ENCODE peak calls at places on chromosomes 13 and 19, in ten cellular contexts. B is natural killer cell; P is psoas muscle; A is A549; W is GM04504; M is naive thymus-derived CD8-positive, alpha-beta T cell; C is RWPE1; I is mucosa of descending colon; F is HuH-7.5; Y is brain microvascular endothelial cell. X is an unnamed sample.

GRCh38 chr19:46644720-46645119 is 8.7 kb upstream of the GNG8 start:
- DNase-seq in P (no peak), I (no peak), C (no peak), W (no peak), M (no peak), F (no peak), Y (no peak), B (no peak), A (no peak), X (no peak)

GRCh38 chr13:28100149-28101121 is at the start of gene FLT3:
- DNase-seq in F (peak; percentile 20), B (no peak), P (no peak), I (peak; percentile 60), W (peak; percentile 2), C (peak; percentile 41), M (peak; percentile 12), A (peak; percentile 17), Y (peak; percentile 9), X (no peak)

GRCh38 chr19:14941189-14941588 is at the start of gene OR7C2:
- DNase-seq in B (no peak), Y (no peak), P (no peak), A (no peak), F (no peak), C (no peak), I (no peak), W (no peak), M (no peak), X (no peak)

GRCh38 chr19:7792286-7792685 is 29.2 kb downstream of the CLEC4M start:
- DNase-seq in P (no peak), F (no peak), A (no peak), I (no peak), B (no peak), M (no peak), Y (peak; percentile 5), C (no peak), W (no peak), X (no peak)

GRCh38 chr19:51116736-51117135 is 8.0 kb upstream of the SIGLEC9 start:
- DNase-seq in A (no peak), P (no peak), C (no peak), F (no peak), Y (no peak), B (no peak), M (no peak), I (peak; percentile 42), W (no peak), X (no peak)

GRCh38 chr19:33440241-33440640 is 66.7 kb downstream of the CEBPG start:
- DNase-seq in P (no peak), C (no peak), Y (no peak), I (peak; percentile 17), W (no peak), F (no peak), A (no peak), B (no peak), M (no peak), X (no peak)

GRCh38 chr13:58955546-58956385 is 1208.0 kb downstream of the DIAPH3 start:
- DNase-seq in Y (no peak), A (no peak), M (no peak), P (no peak), W (no peak), B (no peak), I (no peak), C (no peak), F (no peak), X (no peak)

GRCh38 chr19:40365613-40366401 is 17.3 kb downstream of the PLD3 start:
- DNase-seq in C (peak; percentile 96), Y (peak; percentile 60), B (peak; percentile 40), F (no peak), I (no peak), M (peak; percentile 42), A (peak; percentile 70), P (peak; percentile 61), W (no peak), X (no peak)

GRCh38 chr13:101817898-101818297 is 365.4 kb downstream of the ITGBL1 start:
- DNase-seq in Y (no peak), B (no peak), F (no peak), M (no peak), P (no peak), I (no peak), C (no peak), W (no peak), A (no peak), X (no peak)

GRCh38 chr13:102571075-102571474 is 25.7 kb upstream of the TPP2 start:
- DNase-seq in I (no peak), A (no peak), F (no peak), P (no peak), M (no peak), B (no peak), C (no peak), Y (no peak), W (no peak), X (no peak)

GRCh38 chr13:111909971-111910671 is 156.8 kb upstream of the SOX1 start:
- DNase-seq in F (no peak), A (no peak), P (no peak), I (no peak), C (no peak), M (no peak), B (no peak), Y (no peak), W (no peak), X (no peak)

GRCh38 chr19:35882074-35882832 is 13.9 kb downstream of the APLP1 start:
- DNase-seq in I (no peak), C (peak; percentile 65), A (peak; percentile 87), F (peak; percentile 66), W (peak; percentile 79), M (peak; percentile 53), P (no peak), B (no peak), Y (peak; percentile 76), X (peak; percentile 80)

GRCh38 chr13:57353831-57354230 is 186.8 kb downstream of the PRR20E start:
- DNase-seq in Y (no peak), A (no peak), P (no peak), C (no peak), M (no peak), F (no peak), B (no peak), W (no peak), I (no peak), X (no peak)

GRCh38 chr19:5999693-6000092 is 21.8 kb upstream of the RANBP3 start:
- DNase-seq in C (no peak), W (no peak), B (no peak), M (no peak), A (no peak), F (no peak), I (no peak), P (no peak), Y (no peak), X (no peak)

GRCh38 chr13:59088716-59089115 is 1075.0 kb downstream of the DIAPH3 start:
- DNase-seq in M (no peak), A (no peak), Y (peak; percentile 81), I (no peak), F (no peak), B (no peak), P (no peak), C (no peak), W (no peak), X (no peak)

GRCh38 chr13:70666883-70667282 is 558.6 kb upstream of the KLHL1 start:
- DNase-seq in Y (no peak), C (no peak), M (no peak), F (no peak), I (no peak), P (no peak), B (no peak), W (no peak), A (no peak), X (no peak)

GRCh38 chr19:34972163-34972705 is 8.2 kb upstream of the ZNF792 start:
- DNase-seq in I (no peak), M (no peak), W (no peak), A (no peak), P (no peak), B (no peak), Y (no peak), F (no peak), C (no peak), X (no peak)

GRCh38 chr13:46530084-46530935 is 22.7 kb upstream of the LRCH1 start:
- DNase-seq in M (no peak), B (no peak), W (peak; percentile 18), C (no peak), I (no peak), A (peak; percentile 27), F (no peak), P (no peak), Y (no peak), X (no peak)

GRCh38 chr19:3573162-3573857 is 566 bp downstream of the HMG20B start:
- DNase-seq in B (no peak), Y (no peak), P (peak; percentile 28), A (no peak), C (no peak), F (peak; percentile 23), W (no peak), I (peak; percentile 72), M (no peak), X (no peak)

GRCh38 chr13:49652691-49653305 is 24.5 kb downstream of the ARL11 start:
- DNase-seq in P (peak; percentile 27), W (no peak), C (peak; percentile 55), F (peak; percentile 60), Y (no peak), B (no peak), I (no peak), A (peak; percentile 52), M (no peak), X (peak; percentile 48)